ENCODE peak calls at places on chromosomes 2 and 18, in seven cellular contexts. M is K562, K is HepG2, S is GM12892, H is GM12878, A is SK-N-SH, I is H1. J is an unnamed sample.

GRCh38 chr2:174682578-174683391 is 81.5 kb downstream of the CHRNA1 start:
- DNase-seq in S (peak; percentile 50), I (no peak), A (peak; percentile 95), K (no peak), H (no peak), M (no peak), J (peak; percentile 61)

GRCh38 chr2:147603434-147604225 is 241.2 kb upstream of the ACVR2A start:
- DNase-seq in H (no peak), M (no peak), K (no peak), S (no peak), A (no peak), I (no peak), J (no peak)

GRCh38 chr2:174518397-174518796 is 31.6 kb upstream of the GPR155 start:
- DNase-seq in I (no peak), M (no peak), H (no peak), S (no peak), A (no peak), K (no peak), J (no peak)

GRCh38 chr2:240503375-240503774 is 54.4 kb downstream of the ANKMY1 start:
- DNase-seq in K (no peak), A (no peak), H (no peak), I (no peak), S (no peak), M (no peak), J (no peak)

GRCh38 chr18:58529714-58530354 is 99.1 kb downstream of the ALPK2 start:
- DNase-seq in M (peak; percentile 50), K (peak; percentile 69), A (peak; percentile 67), H (no peak), S (no peak), I (peak; percentile 25), J (no peak)

GRCh38 chr18:12336887-12337286 is 28.8 kb downstream of the TUBB6 start:
- DNase-seq in M (no peak), H (no peak), K (peak; percentile 86), S (no peak), I (no peak), A (no peak), J (no peak)

GRCh38 chr2:235803028-235803427 is 309.2 kb downstream of the AGAP1 start:
- DNase-seq in S (no peak), K (no peak), M (no peak), H (no peak), A (no peak), I (no peak), J (no peak)

GRCh38 chr2:11560806-11561205 is 27.0 kb downstream of the GREB1 start:
- DNase-seq in I (no peak), S (no peak), M (no peak), K (no peak), H (no peak), A (no peak), J (no peak)

GRCh38 chr2:70887550-70888229 is 48.0 kb upstream of the ATP6V1B1 start:
- DNase-seq in H (no peak), M (peak; percentile 42), S (no peak), A (peak; percentile 70), I (no peak), K (no peak), J (no peak)

DNA sequence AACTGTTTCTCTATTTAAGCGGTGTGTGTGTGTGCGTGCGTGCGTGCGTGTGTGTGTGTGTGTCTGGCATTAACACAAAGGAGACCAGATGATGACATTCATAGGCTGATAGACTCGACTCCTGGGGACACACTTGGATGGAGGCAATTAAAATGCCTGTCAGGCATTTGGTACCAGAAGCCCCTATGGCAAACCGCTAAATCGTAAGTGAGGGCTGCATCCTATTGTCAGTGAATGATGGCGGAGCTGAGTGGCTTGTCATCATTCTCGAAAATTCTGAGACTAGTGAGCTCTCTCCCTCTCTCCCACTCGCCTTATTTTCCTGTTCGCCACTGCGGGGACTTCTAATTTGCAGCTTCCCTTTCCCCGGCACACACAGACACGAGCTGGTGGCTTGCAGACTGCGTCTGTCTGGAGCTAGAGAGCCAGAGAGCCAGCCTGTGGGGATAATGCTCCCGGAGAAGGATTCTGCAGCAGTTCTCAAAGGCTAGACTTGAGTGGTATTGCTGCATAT is 155.4 kb downstream of the MAP2 start:
- DNase-seq in K (no peak), S (no peak), A (peak; percentile 60), I (no peak), M (no peak), H (no peak), J (no peak)
- TF ChIP-seq TAF1 in K (no peak), S (no peak), A (no peak), I (no peak), M (no peak), H (no peak), J (no peak)

GRCh38 chr2:219248845-219249202 is 3.5 kb downstream of the STK16 start:
- DNase-seq in M (no peak), K (no peak), S (no peak), A (no peak), I (no peak), H (no peak), J (no peak)

GRCh38 chr2:219252084-219252483 is 959 bp upstream of the TUBA4B start:
- DNase-seq in I (no peak), H (no peak), K (no peak), M (no peak), S (no peak), A (no peak), J (no peak)

GRCh38 chr2:219251656-219252055 is 1.4 kb upstream of the TUBA4B start:
- DNase-seq in S (no peak), K (no peak), M (no peak), H (no peak), A (no peak), I (no peak), J (no peak)

GRCh38 chr2:219249203-219249980 is 3.7 kb upstream of the TUBA4B start:
- DNase-seq in A (no peak), M (no peak), K (peak; percentile 96), H (peak; percentile 64), S (no peak), I (no peak), J (no peak)

DNA sequence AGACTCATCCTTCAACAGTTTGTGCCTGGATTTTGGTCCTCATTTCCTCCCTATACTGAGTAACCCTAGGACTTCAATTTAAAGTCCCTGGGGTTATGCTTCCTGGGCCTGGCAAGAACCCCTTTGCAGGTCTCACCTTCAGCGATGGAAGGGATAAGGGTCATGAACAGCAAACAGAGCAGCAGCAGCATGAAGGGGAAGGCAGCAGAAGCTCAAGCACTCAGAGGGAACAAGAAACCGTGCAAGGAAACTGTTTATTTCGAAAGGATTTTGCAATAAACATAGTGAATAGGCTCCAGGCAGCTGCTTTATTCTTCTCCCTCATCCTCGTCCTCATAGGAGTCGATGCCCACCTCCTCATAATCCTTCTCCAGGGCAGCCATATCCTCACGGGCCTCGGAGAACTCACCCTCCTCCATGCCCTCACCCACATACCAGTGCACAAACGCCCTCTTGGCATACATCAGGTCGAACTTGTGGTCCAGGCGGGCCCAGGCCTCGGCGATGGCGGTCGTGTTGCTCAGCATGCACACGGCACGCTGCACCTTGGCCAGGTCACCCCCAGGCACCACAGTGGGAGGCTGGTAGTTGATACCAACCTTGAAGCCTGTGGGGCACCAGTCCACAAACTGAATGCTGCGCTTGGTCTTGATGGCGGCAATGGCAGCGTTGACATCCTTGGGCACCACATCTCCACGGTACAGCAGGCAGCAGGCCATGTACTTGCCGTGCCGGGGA is 2.8 kb upstream of the TUBA4B start:
- DNase-seq in A (no peak), S (no peak), H (no peak), I (no peak), M (no peak), K (no peak), J (no peak)
- TF ChIP-seq TAF1 in A (no peak), S (no peak), H (no peak), I (no peak), M (no peak), K (no peak), J (no peak)

DNA sequence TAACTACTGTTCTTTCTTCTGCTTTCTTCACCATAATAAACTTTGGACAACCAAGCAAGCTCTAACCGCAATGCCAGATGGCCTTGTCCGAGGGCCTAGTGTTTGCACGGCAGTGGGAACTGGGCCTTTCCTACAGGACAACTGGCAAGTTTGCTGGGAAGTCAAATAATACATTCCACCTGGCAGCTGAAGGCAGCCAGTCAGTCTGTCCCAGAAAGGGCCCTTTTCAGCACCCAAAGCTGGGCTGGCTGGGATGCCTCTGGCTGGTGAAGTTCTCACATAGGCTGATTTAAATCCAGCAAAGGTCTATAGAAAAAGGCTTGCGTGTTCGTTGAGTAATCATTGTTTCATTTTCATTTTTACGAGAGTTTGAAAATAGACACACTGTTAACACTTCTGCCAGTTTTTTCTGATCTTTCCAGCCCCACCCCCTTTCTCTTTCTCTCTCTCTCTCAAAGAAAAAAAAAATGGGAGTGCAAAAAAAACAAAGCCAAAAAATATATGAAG is 110.0 kb upstream of the EPAS1 start:
- DNase-seq in S (peak; percentile 35), M (no peak), K (peak; percentile 86), I (no peak), H (peak; percentile 70), A (no peak), J (peak; percentile 50)
- TF ChIP-seq TAF1 in S (no peak), M (no peak), K (no peak), I (no peak), H (no peak), A (no peak), J (no peak)

GRCh38 chr2:3467654-3468053 is 51.7 kb downstream of the ADI1 start:
- DNase-seq in S (no peak), I (no peak), M (no peak), K (no peak), A (no peak), H (no peak), J (no peak)

GRCh38 chr2:3466966-3467365 is 52.4 kb downstream of the ADI1 start:
- DNase-seq in A (no peak), M (no peak), H (no peak), K (no peak), S (no peak), I (no peak), J (no peak)

GRCh38 chr2:3465328-3465727 is 54.0 kb downstream of the ADI1 start:
- DNase-seq in M (no peak), H (no peak), A (no peak), I (no peak), K (no peak), S (no peak), J (no peak)

GRCh38 chr2:3465844-3466481 is 53.4 kb downstream of the ADI1 start:
- DNase-seq in K (peak; percentile 99), I (no peak), A (no peak), M (no peak), S (no peak), H (no peak), J (no peak)

GRCh38 chr2:3466482-3466863 is 52.9 kb downstream of the ADI1 start:
- DNase-seq in K (no peak), H (no peak), I (no peak), S (no peak), A (no peak), M (no peak), J (no peak)
- TF ChIP-seq TAF1 in K (peak; percentile 15), H (no peak), I (no peak), S (no peak), A (no peak), M (no peak), J (no peak)

GRCh38 chr2:197704434-197705142 is 581 bp upstream of the MARS2 start:
- DNase-seq in K (no peak), M (no peak), A (no peak), S (no peak), H (peak; percentile 43), I (no peak), J (no peak)
- TF ChIP-seq TAF1 in K (no peak), M (no peak), A (no peak), S (no peak), H (no peak), I (no peak), J (no peak)

J was measured in GM12891.